ENCODE peak calls at places on chromosomes 7 and 10, in six cellular contexts. One of them, this sample, is unnamed.

GRCh38 chr10:66925896-66926719 is at the start of gene LRRTM3:
- DNase-seq in NCI-H1105 treated with DMSO at 0.1 percent for 48 hours: peak
- DNase-seq in lung microvascular endothelial cell: peak
- DNase-seq in amniotic stem cell: peak
- DNase-seq in fibroblast of lung: peak
- DNase-seq in sciatic nerve: peak
- DNase-seq in this sample: peak

GRCh38 chr10:43778571-43778970 is 129.9 kb upstream of the ZNF32 start:
- DNase-seq in NCI-H1105 treated with DMSO at 0.1 percent for 48 hours: no peak
- DNase-seq in lung microvascular endothelial cell: no peak
- DNase-seq in amniotic stem cell: no peak
- DNase-seq in fibroblast of lung: no peak
- DNase-seq in sciatic nerve: no peak
- DNase-seq in this sample: no peak

GRCh38 chr7:105013283-105013817 is 655 bp upstream of the KMT2E start:
- DNase-seq in NCI-H1105 treated with DMSO at 0.1 percent for 48 hours: peak
- DNase-seq in lung microvascular endothelial cell: peak
- DNase-seq in amniotic stem cell: peak
- DNase-seq in fibroblast of lung: peak
- DNase-seq in sciatic nerve: peak
- DNase-seq in this sample: peak

GRCh38 chr10:133379152-133379800 is at the start of gene PAOX:
- DNase-seq in NCI-H1105 treated with DMSO at 0.1 percent for 48 hours: no peak
- DNase-seq in lung microvascular endothelial cell: peak
- DNase-seq in amniotic stem cell: no peak
- DNase-seq in fibroblast of lung: peak
- DNase-seq in sciatic nerve: peak
- DNase-seq in this sample: peak

GRCh38 chr10:61623101-61623500 is 39.6 kb upstream of the CABCOCO1 start:
- DNase-seq in NCI-H1105 treated with DMSO at 0.1 percent for 48 hours: no peak
- DNase-seq in lung microvascular endothelial cell: no peak
- DNase-seq in amniotic stem cell: no peak
- DNase-seq in fibroblast of lung: no peak
- DNase-seq in sciatic nerve: no peak
- DNase-seq in this sample: no peak

GRCh38 chr7:111744501-111745155 is 182.3 kb upstream of the IMMP2L start:
- DNase-seq in NCI-H1105 treated with DMSO at 0.1 percent for 48 hours: no peak
- DNase-seq in lung microvascular endothelial cell: peak
- DNase-seq in amniotic stem cell: no peak
- DNase-seq in fibroblast of lung: peak
- DNase-seq in sciatic nerve: no peak
- DNase-seq in this sample: peak

GRCh38 chr7:100873599-100874299 is 1.2 kb upstream of the SRRT start:
- DNase-seq in NCI-H1105 treated with DMSO at 0.1 percent for 48 hours: no peak
- DNase-seq in lung microvascular endothelial cell: no peak
- DNase-seq in amniotic stem cell: no peak
- DNase-seq in fibroblast of lung: no peak
- DNase-seq in sciatic nerve: no peak
- DNase-seq in this sample: no peak

GRCh38 chr7:27174077-27175004 is at the start of gene HOXA10:
- DNase-seq in NCI-H1105 treated with DMSO at 0.1 percent for 48 hours: peak
- DNase-seq in lung microvascular endothelial cell: no peak
- DNase-seq in amniotic stem cell: no peak
- DNase-seq in fibroblast of lung: no peak
- DNase-seq in sciatic nerve: peak
- DNase-seq in this sample: peak

GRCh38 chr7:137295925-137296324 is 47.6 kb downstream of the PTN start:
- DNase-seq in NCI-H1105 treated with DMSO at 0.1 percent for 48 hours: no peak
- DNase-seq in lung microvascular endothelial cell: no peak
- DNase-seq in amniotic stem cell: no peak
- DNase-seq in fibroblast of lung: no peak
- DNase-seq in sciatic nerve: no peak
- DNase-seq in this sample: no peak

GRCh38 chr10:91589015-91589655 is 43.7 kb downstream of the PPP1R3C start:
- DNase-seq in NCI-H1105 treated with DMSO at 0.1 percent for 48 hours: no peak
- DNase-seq in lung microvascular endothelial cell: no peak
- DNase-seq in amniotic stem cell: peak
- DNase-seq in fibroblast of lung: peak
- DNase-seq in sciatic nerve: no peak
- DNase-seq in this sample: peak

GRCh38 chr10:21290499-21291160 is 234.9 kb downstream of the SKIDA1 start:
- DNase-seq in NCI-H1105 treated with DMSO at 0.1 percent for 48 hours: no peak
- DNase-seq in lung microvascular endothelial cell: no peak
- DNase-seq in amniotic stem cell: no peak
- DNase-seq in fibroblast of lung: no peak
- DNase-seq in sciatic nerve: no peak
- DNase-seq in this sample: no peak

GRCh38 chr10:88019753-88020152 is 156.3 kb downstream of the PTEN start:
- DNase-seq in NCI-H1105 treated with DMSO at 0.1 percent for 48 hours: no peak
- DNase-seq in lung microvascular endothelial cell: no peak
- DNase-seq in amniotic stem cell: no peak
- DNase-seq in fibroblast of lung: no peak
- DNase-seq in sciatic nerve: no peak
- DNase-seq in this sample: no peak

GRCh38 chr7:159196584-159196983 is 51.9 kb upstream of the VIPR2 start:
- DNase-seq in NCI-H1105 treated with DMSO at 0.1 percent for 48 hours: no peak
- DNase-seq in lung microvascular endothelial cell: no peak
- DNase-seq in amniotic stem cell: no peak
- DNase-seq in fibroblast of lung: no peak
- DNase-seq in sciatic nerve: no peak
- DNase-seq in this sample: no peak

GRCh38 chr7:83148776-83149175 is 13.9 kb downstream of the PCLO start:
- DNase-seq in NCI-H1105 treated with DMSO at 0.1 percent for 48 hours: no peak
- DNase-seq in lung microvascular endothelial cell: peak
- DNase-seq in amniotic stem cell: no peak
- DNase-seq in fibroblast of lung: peak
- DNase-seq in sciatic nerve: no peak
- DNase-seq in this sample: peak

GRCh38 chr7:123067814-123068213 is 72.3 kb upstream of the TAS2R16 start:
- DNase-seq in NCI-H1105 treated with DMSO at 0.1 percent for 48 hours: no peak
- DNase-seq in lung microvascular endothelial cell: no peak
- DNase-seq in amniotic stem cell: no peak
- DNase-seq in fibroblast of lung: no peak
- DNase-seq in sciatic nerve: no peak
- DNase-seq in this sample: no peak

GRCh38 chr10:125555267-125555666 is 127.7 kb downstream of the TEX36 start:
- DNase-seq in NCI-H1105 treated with DMSO at 0.1 percent for 48 hours: no peak
- DNase-seq in lung microvascular endothelial cell: no peak
- DNase-seq in amniotic stem cell: no peak
- DNase-seq in fibroblast of lung: no peak
- DNase-seq in sciatic nerve: no peak
- DNase-seq in this sample: no peak

GRCh38 chr10:69333205-69333604 is 54.9 kb downstream of the HK1 start:
- DNase-seq in NCI-H1105 treated with DMSO at 0.1 percent for 48 hours: no peak
- DNase-seq in lung microvascular endothelial cell: no peak
- DNase-seq in amniotic stem cell: no peak
- DNase-seq in fibroblast of lung: no peak
- DNase-seq in sciatic nerve: no peak
- DNase-seq in this sample: no peak

GRCh38 chr10:88961266-88961665 is 8.7 kb upstream of the ACTA2 start:
- DNase-seq in NCI-H1105 treated with DMSO at 0.1 percent for 48 hours: no peak
- DNase-seq in lung microvascular endothelial cell: no peak
- DNase-seq in amniotic stem cell: no peak
- DNase-seq in fibroblast of lung: no peak
- DNase-seq in sciatic nerve: no peak
- DNase-seq in this sample: no peak

GRCh38 chr10:79243211-79244067 is 103.8 kb upstream of the PPIF start:
- DNase-seq in NCI-H1105 treated with DMSO at 0.1 percent for 48 hours: peak
- DNase-seq in lung microvascular endothelial cell: peak
- DNase-seq in amniotic stem cell: peak
- DNase-seq in fibroblast of lung: no peak
- DNase-seq in sciatic nerve: no peak
- DNase-seq in this sample: peak

GRCh38 chr10:110007701-110008517 is at the start of gene ADD3:
- DNase-seq in NCI-H1105 treated with DMSO at 0.1 percent for 48 hours: peak
- DNase-seq in lung microvascular endothelial cell: peak
- DNase-seq in amniotic stem cell: peak
- DNase-seq in fibroblast of lung: peak
- DNase-seq in sciatic nerve: peak
- DNase-seq in this sample: peak

GRCh38 chr10:21910798-21911197 is 92.7 kb downstream of the DNAJC1 start:
- DNase-seq in NCI-H1105 treated with DMSO at 0.1 percent for 48 hours: no peak
- DNase-seq in lung microvascular endothelial cell: no peak
- DNase-seq in amniotic stem cell: no peak
- DNase-seq in fibroblast of lung: no peak
- DNase-seq in sciatic nerve: no peak
- DNase-seq in this sample: no peak

GRCh38 chr7:47357863-47358262 is 224.0 kb downstream of the TNS3 start:
- DNase-seq in NCI-H1105 treated with DMSO at 0.1 percent for 48 hours: no peak
- DNase-seq in lung microvascular endothelial cell: no peak
- DNase-seq in amniotic stem cell: no peak
- DNase-seq in fibroblast of lung: no peak
- DNase-seq in sciatic nerve: no peak
- DNase-seq in this sample: no peak

GRCh38 chr7:140656548-140657515 is 15.9 kb upstream of the ADCK2 start:
- DNase-seq in NCI-H1105 treated with DMSO at 0.1 percent for 48 hours: no peak
- DNase-seq in lung microvascular endothelial cell: peak
- DNase-seq in amniotic stem cell: no peak
- DNase-seq in fibroblast of lung: peak
- DNase-seq in sciatic nerve: peak
- DNase-seq in this sample: peak

GRCh38 chr10:112269266-112269665 is 13.9 kb upstream of the TECTB start:
- DNase-seq in NCI-H1105 treated with DMSO at 0.1 percent for 48 hours: no peak
- DNase-seq in lung microvascular endothelial cell: no peak
- DNase-seq in amniotic stem cell: no peak
- DNase-seq in fibroblast of lung: peak
- DNase-seq in sciatic nerve: no peak
- DNase-seq in this sample: no peak

GRCh38 chr7:150954201-150954985 is 23.7 kb downstream of the KCNH2 start:
- DNase-seq in NCI-H1105 treated with DMSO at 0.1 percent for 48 hours: no peak
- DNase-seq in lung microvascular endothelial cell: no peak
- DNase-seq in amniotic stem cell: no peak
- DNase-seq in fibroblast of lung: no peak
- DNase-seq in sciatic nerve: no peak
- DNase-seq in this sample: no peak

GRCh38 chr10:74022941-74023629 is 25.2 kb downstream of the VCL start:
- DNase-seq in NCI-H1105 treated with DMSO at 0.1 percent for 48 hours: no peak
- DNase-seq in lung microvascular endothelial cell: no peak
- DNase-seq in amniotic stem cell: no peak
- DNase-seq in fibroblast of lung: no peak
- DNase-seq in sciatic nerve: no peak
- DNase-seq in this sample: no peak

GRCh38 chr10:119546009-119546408 is 3.5 kb upstream of the RGS10 start:
- DNase-seq in NCI-H1105 treated with DMSO at 0.1 percent for 48 hours: peak
- DNase-seq in lung microvascular endothelial cell: no peak
- DNase-seq in amniotic stem cell: no peak
- DNase-seq in fibroblast of lung: no peak
- DNase-seq in sciatic nerve: no peak
- DNase-seq in this sample: no peak

GRCh38 chr7:107672183-107672582 is 11.6 kb downstream of the SLC26A4 start:
- DNase-seq in NCI-H1105 treated with DMSO at 0.1 percent for 48 hours: no peak
- DNase-seq in lung microvascular endothelial cell: no peak
- DNase-seq in amniotic stem cell: no peak
- DNase-seq in fibroblast of lung: no peak
- DNase-seq in sciatic nerve: no peak
- DNase-seq in this sample: no peak

GRCh38 chr10:121338206-121338991 is 259.8 kb downstream of the FGFR2 start:
- DNase-seq in NCI-H1105 treated with DMSO at 0.1 percent for 48 hours: no peak
- DNase-seq in lung microvascular endothelial cell: no peak
- DNase-seq in amniotic stem cell: no peak
- DNase-seq in fibroblast of lung: no peak
- DNase-seq in sciatic nerve: no peak
- DNase-seq in this sample: no peak

GRCh38 chr7:155631155-155631554 is 13.3 kb upstream of the RBM33 start:
- DNase-seq in NCI-H1105 treated with DMSO at 0.1 percent for 48 hours: no peak
- DNase-seq in lung microvascular endothelial cell: no peak
- DNase-seq in amniotic stem cell: no peak
- DNase-seq in fibroblast of lung: no peak
- DNase-seq in sciatic nerve: no peak
- DNase-seq in this sample: no peak

GRCh38 chr10:59470570-59470969 is 108.2 kb upstream of the FAM13C start:
- DNase-seq in NCI-H1105 treated with DMSO at 0.1 percent for 48 hours: no peak
- DNase-seq in lung microvascular endothelial cell: no peak
- DNase-seq in amniotic stem cell: no peak
- DNase-seq in fibroblast of lung: no peak
- DNase-seq in sciatic nerve: no peak
- DNase-seq in this sample: no peak

GRCh38 chr10:132133005-132133404 is 53.7 kb upstream of the DPYSL4 start:
- DNase-seq in NCI-H1105 treated with DMSO at 0.1 percent for 48 hours: no peak
- DNase-seq in lung microvascular endothelial cell: no peak
- DNase-seq in amniotic stem cell: no peak
- DNase-seq in fibroblast of lung: no peak
- DNase-seq in sciatic nerve: no peak
- DNase-seq in this sample: no peak

GRCh38 chr10:104040862-104041789 is 44.6 kb downstream of the COL17A1 start:
- DNase-seq in NCI-H1105 treated with DMSO at 0.1 percent for 48 hours: peak
- DNase-seq in lung microvascular endothelial cell: no peak
- DNase-seq in amniotic stem cell: no peak
- DNase-seq in fibroblast of lung: no peak
- DNase-seq in sciatic nerve: no peak
- DNase-seq in this sample: no peak

GRCh38 chr7:40057292-40057691 is 77.1 kb downstream of the MPLKIP start:
- DNase-seq in NCI-H1105 treated with DMSO at 0.1 percent for 48 hours: peak
- DNase-seq in lung microvascular endothelial cell: peak
- DNase-seq in amniotic stem cell: no peak
- DNase-seq in fibroblast of lung: peak
- DNase-seq in sciatic nerve: no peak
- DNase-seq in this sample: no peak

GRCh38 chr10:109975251-109975650 is 32.5 kb upstream of the ADD3 start:
- DNase-seq in NCI-H1105 treated with DMSO at 0.1 percent for 48 hours: no peak
- DNase-seq in lung microvascular endothelial cell: no peak
- DNase-seq in amniotic stem cell: no peak
- DNase-seq in fibroblast of lung: no peak
- DNase-seq in sciatic nerve: no peak
- DNase-seq in this sample: no peak

GRCh38 chr7:113230691-113231090 is 112.3 kb upstream of the SMIM30 start:
- DNase-seq in NCI-H1105 treated with DMSO at 0.1 percent for 48 hours: no peak
- DNase-seq in lung microvascular endothelial cell: no peak
- DNase-seq in amniotic stem cell: no peak
- DNase-seq in fibroblast of lung: no peak
- DNase-seq in sciatic nerve: no peak
- DNase-seq in this sample: no peak

This sample was measured in endothelial cell of umbilical vein.